ENCODE peak calls at places on chromosomes 6 and 20, in ten cellular contexts. One of them, this sample, is unnamed.

GRCh38 chr6:106746660-106747059 is 117.3 kb downstream of the QRSL1 start:
- DNase-seq in NCI-H1092 treated with DMSO at 0.1 percent for 48 hours: peak; percentile 32
- DNase-seq in T follicular helper cell: no peak
- DNase-seq in bronchial epithelial cell: peak; percentile 100
- DNase-seq in brain pericyte: no peak
- DNase-seq in ELR: peak; percentile 98
- DNase-seq in posterior vena cava: no peak
- DNase-seq in HCEC 1CT: peak; percentile 58
- DNase-seq in AG09319: no peak
- DNase-seq in tibial nerve: no peak
- DNase-seq in this sample: no peak

GRCh38 chr6:6225885-6226284 is 94.6 kb downstream of the F13A1 start:
- DNase-seq in posterior vena cava: no peak
- DNase-seq in NCI-H1092 treated with DMSO at 0.1 percent for 48 hours: no peak
- DNase-seq in tibial nerve: no peak
- DNase-seq in T follicular helper cell: no peak
- DNase-seq in brain pericyte: no peak
- DNase-seq in AG09319: no peak
- DNase-seq in ELR: no peak
- DNase-seq in HCEC 1CT: no peak
- DNase-seq in bronchial epithelial cell: no peak
- DNase-seq in this sample: no peak

GRCh38 chr20:57167971-57168693 is 98.3 kb downstream of the BMP7 start:
- DNase-seq in AG09319: no peak
- DNase-seq in T follicular helper cell: no peak
- DNase-seq in brain pericyte: no peak
- DNase-seq in ELR: peak; percentile 36
- DNase-seq in NCI-H1092 treated with DMSO at 0.1 percent for 48 hours: no peak
- DNase-seq in posterior vena cava: peak; percentile 76
- DNase-seq in tibial nerve: no peak
- DNase-seq in bronchial epithelial cell: no peak
- DNase-seq in HCEC 1CT: no peak
- DNase-seq in this sample: no peak

GRCh38 chr6:33417903-33418689 is at the start of gene CUTA:
- DNase-seq in brain pericyte: peak; percentile 100
- DNase-seq in HCEC 1CT: peak; percentile 100
- DNase-seq in tibial nerve: peak; percentile 96
- DNase-seq in AG09319: peak; percentile 99
- DNase-seq in ELR: peak; percentile 100
- DNase-seq in bronchial epithelial cell: peak; percentile 99
- DNase-seq in NCI-H1092 treated with DMSO at 0.1 percent for 48 hours: peak; percentile 96
- DNase-seq in posterior vena cava: peak; percentile 100
- DNase-seq in T follicular helper cell: peak; percentile 99
- DNase-seq in this sample: peak; percentile 100

GRCh38 chr6:140105857-140106256 is 731.4 kb upstream of the CITED2 start:
- DNase-seq in HCEC 1CT: no peak
- DNase-seq in T follicular helper cell: no peak
- DNase-seq in bronchial epithelial cell: peak; percentile 5
- DNase-seq in AG09319: no peak
- DNase-seq in posterior vena cava: no peak
- DNase-seq in brain pericyte: no peak
- DNase-seq in NCI-H1092 treated with DMSO at 0.1 percent for 48 hours: no peak
- DNase-seq in ELR: peak; percentile 59
- DNase-seq in tibial nerve: peak; percentile 26
- DNase-seq in this sample: no peak

GRCh38 chr6:159107451-159108260 is 61.5 kb upstream of the FNDC1 start:
- DNase-seq in AG09319: no peak
- DNase-seq in T follicular helper cell: peak; percentile 55
- DNase-seq in bronchial epithelial cell: no peak
- DNase-seq in tibial nerve: no peak
- DNase-seq in brain pericyte: no peak
- DNase-seq in posterior vena cava: no peak
- DNase-seq in NCI-H1092 treated with DMSO at 0.1 percent for 48 hours: peak; percentile 22
- DNase-seq in ELR: no peak
- DNase-seq in HCEC 1CT: no peak
- DNase-seq in this sample: peak; percentile 64

GRCh38 chr6:135251964-135252429 is 70.9 kb downstream of the MYB start:
- DNase-seq in T follicular helper cell: no peak
- DNase-seq in ELR: peak; percentile 64
- DNase-seq in HCEC 1CT: no peak
- DNase-seq in brain pericyte: no peak
- DNase-seq in posterior vena cava: no peak
- DNase-seq in AG09319: no peak
- DNase-seq in NCI-H1092 treated with DMSO at 0.1 percent for 48 hours: no peak
- DNase-seq in tibial nerve: no peak
- DNase-seq in bronchial epithelial cell: peak; percentile 30
- DNase-seq in this sample: no peak

GRCh38 chr6:27617700-27618689 is 145.1 kb upstream of the ZNF184 start:
- DNase-seq in tibial nerve: no peak
- DNase-seq in NCI-H1092 treated with DMSO at 0.1 percent for 48 hours: no peak
- DNase-seq in HCEC 1CT: peak; percentile 66
- DNase-seq in AG09319: no peak
- DNase-seq in posterior vena cava: no peak
- DNase-seq in T follicular helper cell: no peak
- DNase-seq in ELR: peak; percentile 72
- DNase-seq in brain pericyte: no peak
- DNase-seq in bronchial epithelial cell: peak; percentile 58
- DNase-seq in this sample: no peak

GRCh38 chr6:83430606-83431544 is at the start of gene ME1:
- DNase-seq in NCI-H1092 treated with DMSO at 0.1 percent for 48 hours: peak; percentile 19
- DNase-seq in AG09319: peak; percentile 65
- DNase-seq in ELR: peak; percentile 90
- DNase-seq in HCEC 1CT: peak; percentile 88
- DNase-seq in bronchial epithelial cell: peak; percentile 60
- DNase-seq in posterior vena cava: peak; percentile 93
- DNase-seq in tibial nerve: peak; percentile 41
- DNase-seq in T follicular helper cell: no peak
- DNase-seq in brain pericyte: peak; percentile 27
- DNase-seq in this sample: peak; percentile 93

GRCh38 chr6:138538390-138539031 is 39.2 kb upstream of the NHSL1 start:
- DNase-seq in posterior vena cava: no peak
- DNase-seq in ELR: no peak
- DNase-seq in HCEC 1CT: peak; percentile 47
- DNase-seq in brain pericyte: no peak
- DNase-seq in T follicular helper cell: no peak
- DNase-seq in AG09319: peak; percentile 45
- DNase-seq in NCI-H1092 treated with DMSO at 0.1 percent for 48 hours: no peak
- DNase-seq in tibial nerve: no peak
- DNase-seq in bronchial epithelial cell: no peak
- DNase-seq in this sample: no peak

GRCh38 chr20:11891081-11891826 is 26.4 kb upstream of the BTBD3 start:
- DNase-seq in HCEC 1CT: peak; percentile 29
- DNase-seq in posterior vena cava: peak; percentile 86
- DNase-seq in ELR: peak; percentile 59
- DNase-seq in bronchial epithelial cell: no peak
- DNase-seq in NCI-H1092 treated with DMSO at 0.1 percent for 48 hours: peak; percentile 43
- DNase-seq in brain pericyte: no peak
- DNase-seq in tibial nerve: peak; percentile 9
- DNase-seq in T follicular helper cell: no peak
- DNase-seq in AG09319: no peak
- DNase-seq in this sample: no peak

GRCh38 chr6:144335315-144335861 is 50.3 kb downstream of the UTRN start:
- DNase-seq in NCI-H1092 treated with DMSO at 0.1 percent for 48 hours: no peak
- DNase-seq in bronchial epithelial cell: peak; percentile 71
- DNase-seq in brain pericyte: no peak
- DNase-seq in tibial nerve: no peak
- DNase-seq in ELR: no peak
- DNase-seq in posterior vena cava: no peak
- DNase-seq in AG09319: no peak
- DNase-seq in HCEC 1CT: no peak
- DNase-seq in T follicular helper cell: no peak
- DNase-seq in this sample: no peak

GRCh38 chr20:13800728-13801134 is 15.9 kb downstream of the NDUFAF5 start:
- DNase-seq in posterior vena cava: peak; percentile 90
- DNase-seq in bronchial epithelial cell: peak; percentile 95
- DNase-seq in T follicular helper cell: no peak
- DNase-seq in ELR: peak; percentile 38
- DNase-seq in HCEC 1CT: peak; percentile 87
- DNase-seq in tibial nerve: peak; percentile 50
- DNase-seq in brain pericyte: no peak
- DNase-seq in AG09319: peak; percentile 71
- DNase-seq in NCI-H1092 treated with DMSO at 0.1 percent for 48 hours: peak; percentile 93
- DNase-seq in this sample: no peak

GRCh38 chr6:996271-996852 is 303.4 kb upstream of the EXOC2 start:
- DNase-seq in posterior vena cava: no peak
- DNase-seq in NCI-H1092 treated with DMSO at 0.1 percent for 48 hours: no peak
- DNase-seq in ELR: no peak
- DNase-seq in tibial nerve: no peak
- DNase-seq in AG09319: no peak
- DNase-seq in bronchial epithelial cell: no peak
- DNase-seq in T follicular helper cell: no peak
- DNase-seq in brain pericyte: no peak
- DNase-seq in HCEC 1CT: no peak
- DNase-seq in this sample: no peak

GRCh38 chr6:16396497-16397319 is 158.3 kb downstream of the GMPR start:
- DNase-seq in NCI-H1092 treated with DMSO at 0.1 percent for 48 hours: no peak
- DNase-seq in posterior vena cava: no peak
- DNase-seq in brain pericyte: no peak
- DNase-seq in AG09319: no peak
- DNase-seq in bronchial epithelial cell: peak; percentile 24
- DNase-seq in HCEC 1CT: no peak
- DNase-seq in tibial nerve: no peak
- DNase-seq in T follicular helper cell: no peak
- DNase-seq in ELR: no peak
- DNase-seq in this sample: no peak

GRCh38 chr6:157229733-157230132 is 93.6 kb downstream of the TMEM242 start:
- DNase-seq in brain pericyte: no peak
- DNase-seq in NCI-H1092 treated with DMSO at 0.1 percent for 48 hours: peak; percentile 97
- DNase-seq in bronchial epithelial cell: no peak
- DNase-seq in posterior vena cava: peak; percentile 64
- DNase-seq in tibial nerve: no peak
- DNase-seq in HCEC 1CT: no peak
- DNase-seq in T follicular helper cell: no peak
- DNase-seq in AG09319: no peak
- DNase-seq in ELR: no peak
- DNase-seq in this sample: no peak

GRCh38 chr6:52087498-52087999 is at the start of gene PKHD1:
- DNase-seq in brain pericyte: no peak
- DNase-seq in NCI-H1092 treated with DMSO at 0.1 percent for 48 hours: no peak
- DNase-seq in ELR: peak; percentile 35
- DNase-seq in AG09319: no peak
- DNase-seq in bronchial epithelial cell: peak; percentile 54
- DNase-seq in HCEC 1CT: peak; percentile 9
- DNase-seq in tibial nerve: no peak
- DNase-seq in T follicular helper cell: no peak
- DNase-seq in posterior vena cava: no peak
- DNase-seq in this sample: no peak

GRCh38 chr6:170046786-170047626 is 243.9 kb downstream of the DLL1 start:
- DNase-seq in bronchial epithelial cell: no peak
- DNase-seq in posterior vena cava: peak; percentile 48
- DNase-seq in T follicular helper cell: no peak
- DNase-seq in NCI-H1092 treated with DMSO at 0.1 percent for 48 hours: no peak
- DNase-seq in AG09319: peak; percentile 51
- DNase-seq in HCEC 1CT: no peak
- DNase-seq in ELR: no peak
- DNase-seq in tibial nerve: no peak
- DNase-seq in brain pericyte: no peak
- DNase-seq in this sample: peak; percentile 56

GRCh38 chr6:22106445-22106844 is 190.4 kb downstream of the PRL start:
- DNase-seq in posterior vena cava: no peak
- DNase-seq in ELR: no peak
- DNase-seq in HCEC 1CT: no peak
- DNase-seq in tibial nerve: no peak
- DNase-seq in T follicular helper cell: no peak
- DNase-seq in AG09319: no peak
- DNase-seq in bronchial epithelial cell: no peak
- DNase-seq in brain pericyte: no peak
- DNase-seq in NCI-H1092 treated with DMSO at 0.1 percent for 48 hours: no peak
- DNase-seq in this sample: no peak

GRCh38 chr6:35014341-35014740 is 125.3 kb downstream of the ANKS1A start:
- DNase-seq in brain pericyte: no peak
- DNase-seq in T follicular helper cell: no peak
- DNase-seq in AG09319: no peak
- DNase-seq in posterior vena cava: no peak
- DNase-seq in HCEC 1CT: no peak
- DNase-seq in ELR: no peak
- DNase-seq in tibial nerve: no peak
- DNase-seq in NCI-H1092 treated with DMSO at 0.1 percent for 48 hours: no peak
- DNase-seq in bronchial epithelial cell: no peak
- DNase-seq in this sample: no peak

GRCh38 chr20:46964299-46965123 is 69.9 kb downstream of the EYA2 start:
- DNase-seq in NCI-H1092 treated with DMSO at 0.1 percent for 48 hours: peak; percentile 17
- DNase-seq in bronchial epithelial cell: no peak
- DNase-seq in ELR: no peak
- DNase-seq in T follicular helper cell: no peak
- DNase-seq in posterior vena cava: no peak
- DNase-seq in tibial nerve: no peak
- DNase-seq in HCEC 1CT: no peak
- DNase-seq in AG09319: no peak
- DNase-seq in brain pericyte: no peak
- DNase-seq in this sample: no peak

GRCh38 chr20:1868856-1869255 is 26.4 kb upstream of the SIRPA start:
- DNase-seq in AG09319: no peak
- DNase-seq in T follicular helper cell: no peak
- DNase-seq in NCI-H1092 treated with DMSO at 0.1 percent for 48 hours: no peak
- DNase-seq in brain pericyte: no peak
- DNase-seq in posterior vena cava: no peak
- DNase-seq in bronchial epithelial cell: no peak
- DNase-seq in ELR: peak; percentile 13
- DNase-seq in tibial nerve: no peak
- DNase-seq in HCEC 1CT: no peak
- DNase-seq in this sample: no peak

GRCh38 chr6:157244175-157244574 is 79.1 kb downstream of the TMEM242 start:
- DNase-seq in tibial nerve: no peak
- DNase-seq in NCI-H1092 treated with DMSO at 0.1 percent for 48 hours: no peak
- DNase-seq in HCEC 1CT: peak; percentile 64
- DNase-seq in ELR: peak; percentile 8
- DNase-seq in brain pericyte: no peak
- DNase-seq in T follicular helper cell: no peak
- DNase-seq in bronchial epithelial cell: peak; percentile 16
- DNase-seq in posterior vena cava: peak; percentile 68
- DNase-seq in AG09319: peak; percentile 27
- DNase-seq in this sample: no peak

GRCh38 chr6:127855542-127856159 is 45.2 kb downstream of the THEMIS start:
- DNase-seq in posterior vena cava: no peak
- DNase-seq in tibial nerve: no peak
- DNase-seq in AG09319: no peak
- DNase-seq in bronchial epithelial cell: peak; percentile 30
- DNase-seq in ELR: peak; percentile 58
- DNase-seq in brain pericyte: no peak
- DNase-seq in HCEC 1CT: peak; percentile 31
- DNase-seq in T follicular helper cell: peak; percentile 20
- DNase-seq in NCI-H1092 treated with DMSO at 0.1 percent for 48 hours: no peak
- DNase-seq in this sample: no peak